ENCODE peak calls at places on chromosomes 3 and 15, in eight cellular contexts. A is PC-9, I is HL-60, R is fibroblast of mammary gland, E is PC-3, Q is cardiac fibroblast, N is sigmoid colon, D is astrocyte of the spinal cord. B is an unnamed sample.

GRCh38 chr3:132596816-132597433 is at the start of gene ACKR4:
- DNase-seq in A (no peak), N (no peak), E (no peak), R (peak; percentile 17), Q (peak; percentile 23), I (no peak), D (no peak), B (no peak)

GRCh38 chr3:89586256-89586655 is 478.8 kb downstream of the EPHA3 start:
- DNase-seq in R (no peak), N (no peak), Q (no peak), A (no peak), I (no peak), D (no peak), E (peak; percentile 70), B (no peak)

GRCh38 chr3:77411990-77412389 is 372.1 kb downstream of the ROBO2 start:
- DNase-seq in I (no peak), D (no peak), N (no peak), R (no peak), E (peak; percentile 50), A (no peak), Q (no peak), B (peak; percentile 44)

GRCh38 chr3:133488785-133489367 is 84.6 kb upstream of the CDV3 start:
- DNase-seq in R (peak; percentile 62), A (peak; percentile 63), D (peak; percentile 54), E (peak; percentile 42), N (no peak), I (no peak), Q (peak; percentile 68), B (peak; percentile 56)

GRCh38 chr3:172816968-172817367 is 66.4 kb downstream of the ECT2 start:
- DNase-seq in I (no peak), A (no peak), N (no peak), E (no peak), R (no peak), D (no peak), Q (no peak), B (no peak)

GRCh38 chr15:52124270-52124878 is 11.8 kb upstream of the BCL2L10 start:
- DNase-seq in D (peak; percentile 41), R (no peak), I (no peak), N (no peak), Q (no peak), A (peak; percentile 55), E (peak; percentile 79), B (peak; percentile 93)

GRCh38 chr15:67433495-67434099 is 87.3 kb upstream of the C15orf61 start:
- DNase-seq in I (no peak), D (peak; percentile 56), R (peak; percentile 69), E (peak; percentile 67), A (no peak), Q (peak; percentile 74), N (peak; percentile 69), B (peak; percentile 62)

GRCh38 chr3:135325096-135325495 is 530.0 kb downstream of the EPHB1 start:
- DNase-seq in R (no peak), A (no peak), N (no peak), I (no peak), D (no peak), E (no peak), Q (no peak), B (peak; percentile 2)

GRCh38 chr3:143132246-143132980 is 12.8 kb downstream of the CHST2 start:
- DNase-seq in D (no peak), I (no peak), A (no peak), R (no peak), Q (no peak), E (no peak), N (no peak), B (no peak)

GRCh38 chr15:89822951-89823701 is 8.5 kb upstream of the ANPEP start:
- DNase-seq in R (peak; percentile 82), Q (peak; percentile 48), N (no peak), I (no peak), E (peak; percentile 94), D (peak; percentile 42), A (peak; percentile 73), B (peak; percentile 51)

GRCh38 chr3:52779411-52780297 is 2.3 kb downstream of the ITIH1 start:
- DNase-seq in A (no peak), Q (no peak), R (no peak), E (no peak), D (no peak), N (peak; percentile 53), I (peak; percentile 61), B (no peak)

GRCh38 chr3:56976666-56977560 is 83.6 kb upstream of the SPATA12 start:
- DNase-seq in D (peak; percentile 65), A (no peak), E (no peak), R (peak; percentile 74), I (no peak), N (peak; percentile 72), Q (peak; percentile 84), B (no peak)

GRCh38 chr3:159852821-159853505 is 135.7 kb upstream of the IL12A start:
- DNase-seq in E (peak; percentile 37), A (peak; percentile 35), D (peak; percentile 67), Q (peak; percentile 58), I (no peak), R (peak; percentile 46), N (peak; percentile 80), B (peak; percentile 68)

GRCh38 chr3:133578548-133579191 is 5.2 kb downstream of the CDV3 start:
- DNase-seq in I (no peak), D (peak; percentile 56), R (peak; percentile 63), N (no peak), E (peak; percentile 63), Q (peak; percentile 70), A (peak; percentile 61), B (peak; percentile 60)

GRCh38 chr15:39586387-39587171 is 5.7 kb downstream of the THBS1 start:
- DNase-seq in R (peak; percentile 94), N (no peak), I (no peak), A (no peak), E (peak; percentile 26), D (peak; percentile 75), Q (peak; percentile 80), B (peak; percentile 48)

GRCh38 chr3:10917176-10917575 is 75.4 kb upstream of the SLC6A1 start:
- DNase-seq in E (peak; percentile 23), D (peak; percentile 13), I (no peak), R (peak; percentile 3), A (no peak), Q (peak; percentile 10), N (no peak), B (no peak)
- TF ChIP-seq CTCF in E (no peak), D (no peak), I (no peak), R (no peak), A (no peak), Q (no peak), N (no peak), B (no peak)

GRCh38 chr3:141795719-141796435 is 32.7 kb downstream of the GRK7 start:
- DNase-seq in D (peak; percentile 18), E (no peak), R (peak; percentile 82), A (no peak), N (peak; percentile 86), I (peak; percentile 78), Q (peak; percentile 27), B (peak; percentile 17)
- H3K4me3 ChIP-seq in D (no peak overlapping the region), E (no peak overlapping the region), R (no peak overlapping the region), A (no peak overlapping the region), N (no peak overlapping the region), I (no peak overlapping the region), Q (no peak overlapping the region), B (no peak overlapping the region)

GRCh38 chr15:100650685-100651084 is 48.3 kb downstream of the ASB7 start:
- DNase-seq in A (no peak), Q (no peak), E (peak; percentile 46), N (no peak), D (no peak), R (no peak), I (no peak), B (peak; percentile 18)

GRCh38 chr15:100653608-100654007 is 51.2 kb downstream of the ASB7 start:
- DNase-seq in E (no peak), D (no peak), Q (peak; percentile 36), R (no peak), N (no peak), I (no peak), A (no peak), B (no peak)

GRCh38 chr15:100651253-100651652 is 48.9 kb downstream of the ASB7 start:
- DNase-seq in D (no peak), Q (no peak), I (no peak), R (peak; percentile 66), N (no peak), A (no peak), E (peak; percentile 16), B (no peak)
- TF ChIP-seq CTCF in D (peak; percentile 1), Q (no peak), I (no peak), R (no peak), N (no peak), A (no peak), E (no peak), B (no peak)

DNA sequence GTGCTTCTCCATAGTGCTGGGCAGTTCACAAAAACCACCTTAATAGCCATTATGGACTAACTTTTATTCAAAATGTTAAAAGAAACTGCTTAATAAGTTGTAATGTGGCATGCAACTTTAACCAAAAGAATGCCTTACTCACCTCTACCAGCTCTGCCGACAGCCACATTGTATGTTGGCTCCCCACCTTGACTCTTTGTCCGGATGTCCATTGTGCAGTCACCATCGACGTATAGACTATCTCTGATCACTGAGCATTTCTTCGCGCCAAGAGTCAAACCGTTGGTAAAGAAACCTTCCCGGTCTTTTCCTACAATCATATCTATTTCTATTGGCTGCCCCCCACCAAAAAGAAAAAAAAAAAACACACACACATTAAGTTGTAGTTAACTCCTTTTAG is 2.5 kb downstream of the PFN2 start:
- DNase-seq in A (no peak), E (peak; percentile 70), N (no peak), R (peak; percentile 37), D (peak; percentile 58), I (no peak), Q (no peak), B (peak; percentile 57)
- H3K4me3 ChIP-seq in A (peak overlapping the region; percentile 78), E (peak overlapping the region; percentile 79), N (no peak overlapping the region), R (peak overlapping the region; percentile 63), D (peak overlapping the region; percentile 69), I (no peak overlapping the region), Q (peak overlapping the region; percentile 93), B (no peak overlapping the region)

GRCh38 chr15:79372428-79372827 is 59.7 kb upstream of the MINAR1 start:
- DNase-seq in N (no peak), D (no peak), E (no peak), R (no peak), Q (no peak), I (no peak), A (no peak), B (no peak)

GRCh38 chr15:79373068-79373467 is 59.1 kb upstream of the MINAR1 start:
- DNase-seq in R (no peak), Q (no peak), A (no peak), N (no peak), D (peak; percentile 13), E (no peak), I (no peak), B (no peak)

GRCh38 chr15:79371581-79371980 is 60.6 kb upstream of the MINAR1 start:
- DNase-seq in Q (no peak), E (no peak), R (no peak), I (no peak), A (no peak), D (no peak), N (no peak), B (no peak)

GRCh38 chr15:79373728-79374127 is 58.4 kb upstream of the MINAR1 start:
- DNase-seq in I (no peak), D (no peak), Q (no peak), R (no peak), E (no peak), A (no peak), N (no peak), B (no peak)

GRCh38 chr15:79370716-79371115 is 59.8 kb downstream of the TMED3 start:
- DNase-seq in D (peak; percentile 12), A (no peak), I (peak; percentile 12), N (no peak), R (peak; percentile 25), E (no peak), Q (peak; percentile 37), B (no peak)
- TF ChIP-seq CTCF in D (no peak), A (no peak), I (no peak), N (no peak), R (no peak), E (no peak), Q (no peak), B (no peak)

B was measured in epithelial cell of esophagus.